ENCODE peak calls at places on chromosomes 7 and 10, in five cellular contexts. G is GM12892, X is HepG2, R is GM12878, C is K562. U is an unnamed sample.

GRCh38 chr7:33888206-33888605 is 17.1 kb upstream of the BMPER start:
- DNase-seq in C (no peak), G (no peak), R (no peak), X (no peak), U (no peak)

GRCh38 chr10:112981553-112981952 is 31.5 kb downstream of the TCF7L2 start:
- DNase-seq in X (no peak), G (no peak), C (no peak), R (peak), U (peak)

GRCh38 chr7:40916811-40917210 is 782.0 kb downstream of the SUGCT start:
- DNase-seq in X (no peak), R (no peak), C (no peak), G (no peak), U (no peak)

GRCh38 chr10:46216003-46216634 is 70.7 kb upstream of the ANTXRL start:
- DNase-seq in X (no peak), C (peak), G (no peak), R (no peak), U (no peak)

GRCh38 chr7:51140203-51140938 is 176.2 kb downstream of the COBL start:
- DNase-seq in R (no peak), X (no peak), G (no peak), C (no peak), U (no peak)

GRCh38 chr7:94445696-94446194 is 51.0 kb downstream of the COL1A2 start:
- DNase-seq in G (no peak), R (no peak), X (peak), C (no peak), U (no peak)

GRCh38 chr7:24336461-24336860 is 52.5 kb downstream of the NPY start:
- DNase-seq in R (no peak), X (peak), G (no peak), C (no peak), U (no peak)

GRCh38 chr10:103044942-103045489 is 126.9 kb downstream of the CNNM2 start:
- DNase-seq in G (no peak), R (no peak), C (no peak), X (no peak), U (no peak)

GRCh38 chr10:118865998-118866778 is 111.4 kb upstream of the CACUL1 start:
- DNase-seq in R (no peak), X (peak), C (no peak), G (no peak), U (no peak)

GRCh38 chr10:73810735-73811465 is 498 bp downstream of the NDST2 start:
- DNase-seq in G (peak), X (no peak), R (no peak), C (peak), U (peak)

GRCh38 chr7:3092468-3092867 is 48.8 kb upstream of the CARD11 start:
- DNase-seq in C (no peak), G (peak), X (no peak), R (peak), U (peak)

GRCh38 chr10:26696786-26697162 is 727 bp upstream of the PDSS1 start:
- DNase-seq in C (no peak), X (no peak), R (peak), G (no peak), U (no peak)

GRCh38 chr10:73480158-73480557 is 15.7 kb downstream of the PPP3CB start:
- DNase-seq in R (no peak), C (no peak), G (no peak), X (no peak), U (no peak)

GRCh38 chr10:103096130-103096529 is 96.9 kb downstream of the NT5C2 start:
- DNase-seq in C (no peak), X (no peak), R (no peak), G (no peak), U (no peak)

GRCh38 chr10:103967433-103968142 is 648 bp downstream of the SLK start:
- DNase-seq in R (no peak), C (peak), X (no peak), G (peak), U (peak)

GRCh38 chr10:28897617-28898464 is 220.5 kb downstream of the BAMBI start:
- DNase-seq in R (no peak), C (no peak), X (no peak), G (no peak), U (no peak)

GRCh38 chr7:159061209-159061608 is 83.5 kb downstream of the VIPR2 start:
- DNase-seq in C (no peak), G (no peak), R (no peak), X (no peak), U (no peak)

GRCh38 chr10:38038107-38038931 is 27.8 kb downstream of the ZNF33A start:
- DNase-seq in R (peak), X (no peak), G (peak), C (no peak), U (no peak)

GRCh38 chr7:84042110-84042539 is 152.5 kb downstream of the SEMA3A start:
- DNase-seq in R (no peak), G (no peak), C (no peak), X (no peak), U (no peak)

GRCh38 chr10:5927306-5927705 is 37.3 kb downstream of the FBH1 start:
- DNase-seq in X (no peak), C (no peak), R (no peak), G (no peak), U (no peak)

GRCh38 chr10:112658465-112658864 is 211.4 kb downstream of the VTI1A start:
- DNase-seq in X (no peak), C (no peak), G (no peak), R (no peak), U (no peak)

GRCh38 chr7:498678-499641 is 20.7 kb downstream of the PDGFA start:
- DNase-seq in X (no peak), R (no peak), C (no peak), G (no peak), U (no peak)

GRCh38 chr7:98556288-98556687 is 60.8 kb upstream of the NPTX2 start:
- DNase-seq in X (no peak), G (no peak), R (no peak), C (no peak), U (no peak)

GRCh38 chr7:2928613-2929311 is 84.7 kb upstream of the GNA12 start:
- DNase-seq in R (no peak), G (no peak), X (no peak), C (no peak), U (no peak)

GRCh38 chr10:84140036-84140379 is 699 bp downstream of the GHITM start:
- DNase-seq in X (peak), C (no peak), G (no peak), R (no peak), U (no peak)

GRCh38 chr10:75202321-75203096 is 8.1 kb upstream of the VDAC2 start:
- DNase-seq in X (peak), G (no peak), C (no peak), R (no peak), U (no peak)

GRCh38 chr10:98422182-98422581 is 7.2 kb upstream of the PYROXD2 start:
- DNase-seq in G (no peak), C (no peak), X (no peak), R (no peak), U (no peak)

GRCh38 chr10:60661627-60662026 is 116.7 kb upstream of the CDK1 start:
- DNase-seq in G (no peak), X (no peak), C (no peak), R (no peak), U (no peak)

GRCh38 chr10:102675151-102675886 is 31.0 kb downstream of the TRIM8 start:
- DNase-seq in R (no peak), X (no peak), C (no peak), G (no peak), U (no peak)

GRCh38 chr7:38903057-38903456 is 5.9 kb downstream of the VPS41 start:
- DNase-seq in G (no peak), R (no peak), X (no peak), C (no peak), U (no peak)

GRCh38 chr7:158229945-158230344 is 357.7 kb downstream of the PTPRN2 start:
- DNase-seq in R (no peak), C (no peak), G (no peak), X (no peak), U (no peak)

GRCh38 chr10:22611425-22612111 is 102.8 kb downstream of the PIP4K2A start:
- DNase-seq in G (no peak), R (peak), C (no peak), X (no peak), U (no peak)

GRCh38 chr10:132866601-132867381 is 75.6 kb downstream of the CFAP46 start:
- DNase-seq in C (no peak), R (no peak), X (no peak), G (no peak), U (no peak)
- TF ChIP-seq TAF1 in C (no peak), R (no peak), X (no peak), G (no peak), U (no peak)

GRCh38 chr10:107623292-107623691 is 458.8 kb upstream of the SORCS1 start:
- DNase-seq in X (no peak), G (no peak), R (no peak), C (no peak), U (no peak)

GRCh38 chr10:107631876-107632275 is 467.4 kb upstream of the SORCS1 start:
- DNase-seq in C (no peak), X (no peak), R (no peak), G (no peak), U (no peak)

DNA sequence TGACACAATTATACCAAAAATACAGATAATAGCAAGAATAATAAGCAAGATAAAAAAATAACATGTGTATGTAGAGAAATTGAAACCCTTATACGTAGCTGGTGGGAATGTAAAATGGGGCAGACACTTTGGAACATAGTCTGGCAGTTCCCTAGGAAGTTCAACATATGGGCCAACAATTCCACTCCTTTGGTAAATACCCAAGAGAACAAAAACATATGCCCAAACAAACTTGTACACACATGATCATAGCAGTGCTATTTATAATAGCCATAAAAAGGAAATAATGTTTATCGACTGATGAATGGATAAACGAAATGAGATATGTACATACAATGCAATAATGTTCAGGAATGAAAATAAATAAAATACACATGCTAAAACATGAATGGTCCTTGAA is 462.4 kb upstream of the SORCS1 start:
- DNase-seq in C (no peak), X (no peak), R (no peak), G (no peak), U (no peak)
- TF ChIP-seq TAF1 in C (no peak), X (no peak), R (no peak), G (no peak), U (no peak)

GRCh38 chr10:93462371-93462770 is 19.8 kb downstream of the MYOF start:
- DNase-seq in G (no peak), R (no peak), C (no peak), X (no peak), U (no peak)

GRCh38 chr10:93461124-93461806 is 20.9 kb downstream of the MYOF start:
- DNase-seq in C (no peak), G (no peak), X (no peak), R (no peak), U (no peak)

GRCh38 chr10:93463723-93464511 is 18.2 kb downstream of the MYOF start:
- DNase-seq in R (no peak), X (no peak), G (no peak), C (no peak), U (no peak)

GRCh38 chr10:93462881-93463280 is 19.3 kb downstream of the MYOF start:
- DNase-seq in X (no peak), C (no peak), G (no peak), R (peak), U (no peak)

DNA sequence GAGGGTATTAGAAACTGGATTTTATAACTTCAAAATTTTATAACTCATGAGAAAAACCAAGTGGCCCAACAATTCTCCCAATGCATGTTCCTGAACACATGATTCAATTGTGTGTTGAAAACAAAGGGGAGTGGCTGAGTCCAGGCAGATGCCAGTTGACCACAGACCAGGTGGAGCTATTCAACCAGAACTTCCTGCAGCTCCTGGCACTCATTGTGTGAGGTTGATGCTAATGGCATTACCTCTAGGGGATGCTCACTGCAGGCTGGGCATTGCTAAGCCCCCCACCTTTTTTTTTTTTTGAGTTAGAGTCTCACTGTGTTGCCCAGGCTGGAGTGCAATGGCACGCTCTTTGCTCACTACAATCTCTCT is 20.3 kb downstream of the MYOF start:
- DNase-seq in X (no peak), R (no peak), G (no peak), C (no peak), U (no peak)
- TF ChIP-seq TAF1 in X (no peak), R (no peak), G (no peak), C (no peak), U (no peak)

GRCh38 chr7:19958309-19958896 is 185.0 kb upstream of the TMEM196 start:
- DNase-seq in C (no peak), R (no peak), X (peak), G (no peak), U (no peak)
- TF ChIP-seq TAF1 in C (no peak), R (no peak), X (no peak), G (no peak), U (no peak)

GRCh38 chr7:1702652-1703051 is 32.6 kb downstream of the ELFN1 start:
- DNase-seq in X (no peak), R (no peak), G (no peak), C (no peak), U (no peak)
- TF ChIP-seq TAF1 in X (no peak), R (no peak), G (no peak), C (no peak), U (no peak)

DNA sequence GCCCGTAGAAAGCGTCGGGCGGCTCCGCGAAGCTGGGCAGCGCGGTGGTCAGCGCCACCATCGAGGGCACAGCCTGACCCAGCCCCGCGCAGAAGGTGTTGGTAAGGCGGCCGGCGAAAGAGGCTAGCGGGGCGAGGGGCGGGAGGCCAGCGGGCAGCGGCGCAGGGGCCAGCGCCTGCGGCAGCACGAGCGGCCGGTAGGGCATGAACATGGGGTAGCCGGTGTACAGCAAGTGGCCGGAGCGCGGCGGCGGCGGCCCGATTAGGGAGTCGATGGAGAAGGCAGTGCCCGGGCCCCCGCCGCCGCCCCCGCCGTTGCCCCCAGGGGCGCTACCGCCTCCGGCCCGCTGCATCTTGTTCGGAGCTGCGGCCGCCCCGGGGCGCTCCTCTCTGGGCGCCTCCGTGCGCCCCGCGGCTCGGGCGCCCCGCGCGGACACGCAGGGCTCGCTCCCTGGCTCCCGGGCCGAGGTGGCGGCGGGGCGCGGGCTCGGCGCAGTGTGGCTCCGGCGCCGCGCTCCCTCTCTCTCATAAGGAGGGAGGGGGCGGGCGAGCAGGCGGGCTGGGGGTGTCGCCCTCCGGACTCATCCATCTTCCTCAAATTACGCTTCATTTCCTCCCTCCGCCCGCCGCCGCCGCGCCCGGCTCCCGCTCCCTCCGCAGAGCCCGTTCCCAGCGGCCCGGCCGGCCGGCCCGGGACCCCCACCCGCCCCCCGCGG is at the start of gene GBX1:
- DNase-seq in G (no peak), R (no peak), X (no peak), C (peak), U (no peak)
- TF ChIP-seq TAF1 in G (no peak), R (no peak), X (no peak), C (no peak), U (no peak)

GRCh38 chr10:72162978-72163377 is 52.8 kb upstream of the ANAPC16 start:
- DNase-seq in R (peak), G (no peak), C (no peak), X (no peak), U (no peak)

GRCh38 chr10:72170263-72170662 is 45.5 kb upstream of the ANAPC16 start:
- DNase-seq in R (no peak), X (peak), G (no peak), C (no peak), U (no peak)

DNA sequence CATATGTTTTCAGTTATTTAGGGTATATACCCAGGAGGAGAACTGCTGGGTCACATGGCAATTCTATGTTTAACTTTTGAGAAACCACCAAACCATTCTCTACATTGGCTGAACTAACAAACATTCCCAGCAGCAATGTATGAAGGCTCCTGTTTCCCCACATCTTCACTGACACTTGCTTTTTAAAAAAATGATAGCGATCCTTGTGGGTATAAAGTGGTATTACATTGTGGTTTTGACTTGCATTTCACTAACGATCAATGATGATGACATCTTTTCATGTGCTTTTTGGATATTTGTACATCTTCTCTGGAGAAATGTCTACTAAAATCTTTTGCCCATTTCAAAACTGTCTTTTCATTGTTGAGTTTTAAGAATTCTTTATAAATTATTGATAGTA is 51.2 kb upstream of the ANAPC16 start:
- DNase-seq in R (no peak), G (no peak), X (no peak), C (peak), U (no peak)
- TF ChIP-seq TAF1 in R (no peak), G (no peak), X (no peak), C (no peak), U (no peak)

DNA sequence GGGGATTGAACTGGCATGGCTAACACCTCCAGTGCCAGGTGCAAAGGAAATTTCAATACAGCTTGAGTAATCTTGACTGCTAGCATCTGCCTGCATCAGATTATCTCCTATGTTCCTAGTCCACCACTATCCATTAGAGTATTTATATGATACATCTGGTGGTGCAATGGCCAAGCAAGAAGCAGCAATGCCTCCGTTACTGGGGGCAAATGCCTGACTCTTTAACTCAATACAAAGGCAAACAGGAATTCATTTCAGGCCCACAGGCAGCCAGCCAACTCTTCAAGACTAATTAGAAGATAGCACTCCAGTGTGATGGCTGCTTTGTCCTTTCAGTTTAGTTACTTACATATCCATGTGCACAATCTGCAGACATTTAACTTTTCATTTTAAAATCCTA is 220.6 kb upstream of the ETV1 start:
- DNase-seq in R (no peak), C (no peak), G (no peak), X (no peak), U (no peak)
- TF ChIP-seq TAF1 in R (no peak), C (no peak), G (no peak), X (no peak), U (no peak)

GRCh38 chr10:132297521-132297920 is 10.2 kb downstream of the STK32C start:
- DNase-seq in C (no peak), R (no peak), G (no peak), X (no peak), U (no peak)
- TF ChIP-seq TAF1 in C (no peak), R (no peak), G (no peak), X (no peak), U (no peak)